ENCODE peak calls at places on chromosomes 2 and 18, in four cellular contexts. P is upper lobe of left lung, X is GM20000, I is colonic mucosa. B is an unnamed sample.

GRCh38 chr2:128643221-128644065 is 324.8 kb upstream of the HS6ST1 start:
- DNase-seq in X (no peak), I (no peak), P (peak), B (peak)

GRCh38 chr18:10164241-10165160 is 250.7 kb downstream of the VAPA start:
- DNase-seq in I (no peak), P (no peak), X (no peak), B (no peak)

GRCh38 chr18:67483237-67483636 is 33.3 kb downstream of the DSEL start:
- DNase-seq in X (no peak), I (no peak), P (no peak), B (no peak)

GRCh38 chr2:55048925-55049793 is 1.1 kb downstream of the RTN4 start:
- DNase-seq in P (peak), X (peak), I (peak), B (peak)

GRCh38 chr2:10220045-10220444 is 82.7 kb upstream of the HPCAL1 start:
- DNase-seq in P (no peak), I (no peak), X (no peak), B (no peak)

GRCh38 chr2:150781142-150781541 is 293.7 kb upstream of the RND3 start:
- DNase-seq in X (no peak), I (no peak), P (no peak), B (no peak)

GRCh38 chr2:39724828-39725144 is 54.3 kb downstream of the THUMPD2 start:
- DNase-seq in X (no peak), I (no peak), P (no peak), B (no peak)

GRCh38 chr2:205675861-205676516 is 6.3 kb upstream of the NRP2 start:
- DNase-seq in P (no peak), I (peak), X (peak), B (no peak)

GRCh38 chr2:178404380-178404767 is 46.6 kb downstream of the PRKRA start:
- DNase-seq in I (peak), P (peak), X (peak), B (no peak)

GRCh38 chr2:237410949-237411635 is 2.9 kb downstream of the COL6A3 start:
- DNase-seq in X (no peak), I (no peak), P (no peak), B (no peak)

GRCh38 chr2:8004250-8004681 is 677.6 kb upstream of the ID2 start:
- DNase-seq in P (no peak), X (no peak), I (peak), B (no peak)

GRCh38 chr2:7999683-8000476 is 682.0 kb upstream of the ID2 start:
- DNase-seq in I (no peak), X (no peak), P (no peak), B (no peak)

GRCh38 chr2:8002765-8003393 is 679.0 kb upstream of the ID2 start:
- DNase-seq in P (no peak), I (no peak), X (no peak), B (no peak)

GRCh38 chr2:8003462-8004075 is 678.3 kb upstream of the ID2 start:
- DNase-seq in I (no peak), P (no peak), X (no peak), B (no peak)

GRCh38 chr2:8000861-8001260 is 681.0 kb upstream of the ID2 start:
- DNase-seq in I (no peak), X (no peak), P (no peak), B (no peak)
- TF ChIP-seq CTCF in I (no peak), X (no peak), P (no peak), B (peak)

DNA sequence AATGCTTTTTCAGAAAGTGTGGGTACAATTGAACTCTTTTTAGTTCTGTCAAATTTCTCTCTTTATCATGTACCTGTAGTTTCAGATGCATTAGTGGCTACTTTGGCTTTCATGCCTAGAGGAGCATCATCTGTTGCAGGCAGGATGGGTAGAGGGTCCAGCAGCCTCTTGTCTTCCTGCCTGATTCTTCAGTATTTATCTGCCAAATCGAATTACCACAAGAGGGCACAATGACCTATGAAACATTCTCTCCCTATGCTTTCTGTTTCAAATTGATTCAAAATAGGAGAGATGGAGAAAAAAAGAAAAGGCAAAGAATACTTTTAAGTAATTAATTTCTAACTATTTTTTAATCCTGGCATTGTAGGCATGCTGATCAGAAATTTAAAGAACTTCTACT is 477.2 kb downstream of the TRIB2 start:
- DNase-seq in I (no peak), P (no peak), X (peak), B (no peak)
- TF ChIP-seq CTCF in I (no peak), P (no peak), X (no peak), B (peak)

DNA sequence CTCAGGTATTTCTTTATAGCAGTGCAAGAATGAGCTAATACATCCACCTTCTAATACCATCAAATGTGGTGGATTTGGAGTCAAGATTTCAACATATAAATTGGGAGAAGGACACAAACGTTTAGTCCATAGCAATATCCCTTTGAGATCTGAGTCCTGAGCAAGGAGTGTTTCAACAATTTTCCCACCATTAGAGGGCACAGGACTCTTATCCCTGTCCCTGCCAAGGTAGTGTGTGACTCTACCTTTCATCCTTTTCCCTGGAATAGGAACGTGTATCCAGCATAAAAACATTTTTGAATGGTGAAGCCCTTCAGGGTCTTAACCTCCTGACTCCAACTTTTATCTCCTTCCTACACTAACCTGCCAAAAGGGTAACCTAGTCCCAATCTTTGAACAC is 181.3 kb upstream of the SRD5A2 start:
- DNase-seq in X (no peak), I (no peak), P (no peak), B (no peak)
- TF ChIP-seq CTCF in X (no peak), I (no peak), P (no peak), B (no peak)

GRCh38 chr2:146701183-146701582 is 1143.6 kb upstream of the ACVR2A start:
- DNase-seq in P (no peak), X (no peak), I (no peak), B (no peak)
- TF ChIP-seq CTCF in P (no peak), X (no peak), I (no peak), B (peak)

DNA sequence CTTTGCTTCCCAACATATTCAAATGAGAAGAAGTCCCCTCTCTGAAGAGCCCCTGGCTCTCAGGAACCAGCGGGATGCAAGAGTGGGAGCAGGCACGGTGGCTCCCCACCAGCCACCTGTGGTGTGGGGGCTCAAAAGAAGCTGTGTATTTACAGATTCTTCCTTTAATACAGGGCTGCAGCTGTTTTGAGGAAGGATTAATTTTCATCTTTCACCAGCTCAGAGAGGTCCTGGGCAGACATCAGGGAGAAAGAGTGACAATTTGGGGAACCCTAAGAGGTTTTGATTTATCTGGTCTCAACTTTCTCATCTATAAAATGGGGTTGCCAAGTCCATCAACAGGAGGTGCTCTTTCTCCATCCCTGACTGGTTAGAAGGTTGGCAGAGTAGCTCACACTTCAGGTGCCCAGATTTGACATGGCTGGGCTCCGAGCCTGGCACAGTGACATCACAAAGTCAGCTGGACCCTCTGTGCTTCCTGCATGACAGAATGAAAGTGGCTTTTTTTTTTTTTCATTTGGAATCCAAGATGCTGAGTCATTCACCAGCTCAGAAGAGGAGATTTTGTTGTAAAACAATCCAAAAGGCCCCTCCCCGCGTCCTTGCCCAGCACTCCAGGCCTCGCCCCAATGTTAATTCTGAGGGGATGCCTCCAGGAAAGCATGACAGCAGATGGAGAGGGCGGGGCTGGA is 15.5 kb upstream of the SIX2 start:
- DNase-seq in I (peak), X (no peak), P (peak), B (no peak)
- TF ChIP-seq CTCF in I (no peak), X (no peak), P (no peak), B (no peak)

GRCh38 chr2:3243804-3244203 is 133.8 kb downstream of the EIPR1 start:
- DNase-seq in X (no peak), P (no peak), I (no peak), B (no peak)

GRCh38 chr2:3244486-3244885 is 133.1 kb downstream of the EIPR1 start:
- DNase-seq in X (no peak), P (no peak), I (no peak), B (no peak)

GRCh38 chr2:3246928-3247714 is 130.5 kb downstream of the EIPR1 start:
- DNase-seq in P (no peak), X (no peak), I (no peak), B (no peak)

GRCh38 chr2:3248754-3249476 is 128.7 kb downstream of the EIPR1 start:
- DNase-seq in I (no peak), P (no peak), X (no peak), B (no peak)

DNA sequence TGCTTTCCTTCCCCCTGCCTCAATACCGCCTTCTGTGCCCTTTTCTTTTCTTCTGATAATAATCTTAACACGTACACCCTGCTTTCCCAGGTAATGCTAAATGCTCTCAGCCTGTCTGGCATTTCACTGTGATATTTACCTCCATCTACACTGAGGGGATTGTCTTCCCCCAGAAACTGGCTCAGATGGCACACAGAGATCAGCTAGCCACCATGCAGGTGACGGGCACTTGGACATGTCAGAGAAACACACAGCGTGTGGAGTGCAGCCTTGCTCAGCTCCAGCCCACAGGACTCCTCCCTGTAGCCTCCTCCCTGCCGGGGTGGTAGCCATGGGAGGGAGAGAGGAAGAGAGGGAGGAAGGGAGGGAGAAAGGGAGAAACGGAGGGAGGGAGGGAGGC is 131.2 kb downstream of the EIPR1 start:
- DNase-seq in P (no peak), I (no peak), X (no peak), B (no peak)
- TF ChIP-seq CTCF in P (no peak), I (no peak), X (no peak), B (no peak)

B was measured in type B pancreatic cell.